ENCODE peak calls at places on chromosomes 12 and 14, in six cellular contexts. One of them, this sample, is unnamed. For H3K27me3, the result is how much of the 10 kb centered on the place peaks cover.

GRCh38 chr12:67366530-67367196 is 97.5 kb downstream of the CAND1 start:
- DNase-seq in GM23338: no peak
- DNase-seq in uterus: no peak
- DNase-seq in sigmoid colon: no peak
- DNase-seq in left ventricle myocardium inferior: no peak
- DNase-seq in Panc1: no peak
- DNase-seq in this sample: peak

GRCh38 chr12:29713729-29714128 is 70.0 kb downstream of the TMTC1 start:
- DNase-seq in sigmoid colon: no peak
- DNase-seq in uterus: no peak
- DNase-seq in GM23338: no peak
- DNase-seq in left ventricle myocardium inferior: no peak
- DNase-seq in Panc1: no peak
- DNase-seq in this sample: no peak

GRCh38 chr14:67934087-67934486 is 114.5 kb downstream of the RAD51B start:
- DNase-seq in Panc1: peak
- DNase-seq in sigmoid colon: no peak
- DNase-seq in left ventricle myocardium inferior: no peak
- DNase-seq in uterus: peak
- DNase-seq in GM23338: peak
- DNase-seq in this sample: peak

GRCh38 chr14:65959563-65960024 is 526.6 kb upstream of the CCDC196 start:
- DNase-seq in Panc1: no peak
- DNase-seq in left ventricle myocardium inferior: no peak
- DNase-seq in uterus: no peak
- DNase-seq in sigmoid colon: no peak
- DNase-seq in GM23338: no peak
- DNase-seq in this sample: no peak

GRCh38 chr14:74083784-74084276 is 423 bp downstream of the ALDH6A1 start:
- DNase-seq in GM23338: peak
- DNase-seq in Panc1: no peak
- DNase-seq in uterus: no peak
- DNase-seq in sigmoid colon: peak
- DNase-seq in left ventricle myocardium inferior: no peak
- DNase-seq in this sample: no peak

GRCh38 chr14:81234268-81234667 is 13.5 kb upstream of the GTF2A1 start:
- DNase-seq in uterus: no peak
- DNase-seq in left ventricle myocardium inferior: no peak
- DNase-seq in Panc1: no peak
- DNase-seq in sigmoid colon: no peak
- DNase-seq in GM23338: no peak
- DNase-seq in this sample: no peak

GRCh38 chr14:75837151-75837787 is 144.5 kb downstream of the TGFB3 start:
- DNase-seq in left ventricle myocardium inferior: no peak
- DNase-seq in GM23338: no peak
- DNase-seq in uterus: no peak
- DNase-seq in Panc1: no peak
- DNase-seq in sigmoid colon: no peak
- DNase-seq in this sample: no peak

GRCh38 chr12:124847675-124848074 is 16.0 kb downstream of the SCARB1 start:
- DNase-seq in sigmoid colon: no peak
- DNase-seq in left ventricle myocardium inferior: no peak
- DNase-seq in uterus: peak
- DNase-seq in Panc1: no peak
- DNase-seq in GM23338: no peak
- DNase-seq in this sample: no peak

GRCh38 chr14:77649326-77649725 is 32.9 kb upstream of the SPTLC2 start:
- DNase-seq in sigmoid colon: no peak
- DNase-seq in uterus: no peak
- DNase-seq in Panc1: no peak
- DNase-seq in GM23338: no peak
- DNase-seq in left ventricle myocardium inferior: no peak
- DNase-seq in this sample: no peak

GRCh38 chr14:69247691-69248440 is 12.1 kb upstream of the GALNT16 start:
- DNase-seq in left ventricle myocardium inferior: no peak
- DNase-seq in Panc1: no peak
- DNase-seq in GM23338: no peak
- DNase-seq in sigmoid colon: peak
- DNase-seq in uterus: peak
- DNase-seq in this sample: no peak

GRCh38 chr12:101407054-101407437 is 526 bp downstream of the ARL1 start:
- DNase-seq in uterus: peak
- DNase-seq in left ventricle myocardium inferior: no peak
- DNase-seq in GM23338: peak
- DNase-seq in Panc1: no peak
- DNase-seq in sigmoid colon: no peak
- DNase-seq in this sample: no peak

GRCh38 chr14:94756310-94756709 is 13.6 kb downstream of the GSC start:
- DNase-seq in sigmoid colon: no peak
- DNase-seq in Panc1: no peak
- DNase-seq in GM23338: no peak
- DNase-seq in left ventricle myocardium inferior: no peak
- DNase-seq in uterus: no peak
- DNase-seq in this sample: no peak

GRCh38 chr14:94767321-94767878 is 2.5 kb downstream of the GSC start:
- DNase-seq in Panc1: no peak
- DNase-seq in GM23338: peak
- DNase-seq in sigmoid colon: no peak
- DNase-seq in uterus: no peak
- DNase-seq in left ventricle myocardium inferior: no peak
- DNase-seq in this sample: no peak

GRCh38 chr14:94761348-94761998 is 8.4 kb downstream of the GSC start:
- DNase-seq in GM23338: no peak
- DNase-seq in sigmoid colon: peak
- DNase-seq in left ventricle myocardium inferior: no peak
- DNase-seq in uterus: no peak
- DNase-seq in Panc1: no peak
- DNase-seq in this sample: no peak

GRCh38 chr14:94764573-94764972 is 5.3 kb downstream of the GSC start:
- DNase-seq in sigmoid colon: no peak
- DNase-seq in Panc1: no peak
- DNase-seq in uterus: no peak
- DNase-seq in GM23338: peak
- DNase-seq in left ventricle myocardium inferior: no peak
- DNase-seq in this sample: no peak

GRCh38 chr14:94761999-94762377 is 7.9 kb downstream of the GSC start:
- DNase-seq in sigmoid colon: no peak
- DNase-seq in left ventricle myocardium inferior: no peak
- DNase-seq in uterus: no peak
- DNase-seq in GM23338: peak
- DNase-seq in Panc1: no peak
- DNase-seq in this sample: no peak
- H3K4me3 ChIP-seq in sigmoid colon: no peak
- H3K4me3 ChIP-seq in left ventricle myocardium inferior: no peak
- H3K4me3 ChIP-seq in uterus: no peak
- H3K4me3 ChIP-seq in GM23338: no peak
- H3K4me3 ChIP-seq in Panc1: no peak
- H3K4me3 ChIP-seq in this sample: no peak

DNA sequence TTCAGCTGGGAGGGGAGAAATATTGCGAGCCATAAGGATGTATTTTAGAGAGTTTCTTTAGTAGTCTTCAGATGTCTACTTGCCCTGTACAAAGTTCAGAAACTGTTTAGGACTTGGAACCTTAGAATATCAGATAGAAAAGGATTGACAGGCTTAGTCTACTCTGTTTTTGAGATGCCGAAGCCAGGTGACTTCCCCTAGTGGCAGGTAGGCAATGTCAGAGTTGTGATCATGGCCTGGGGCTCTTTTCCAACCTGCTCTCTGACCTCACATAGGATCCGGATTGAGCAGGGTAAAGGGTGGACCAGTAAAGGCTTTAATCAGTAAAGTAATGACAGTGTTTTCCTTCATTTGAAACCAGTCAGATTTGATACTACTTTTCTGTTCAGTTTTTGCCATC is 59.6 kb downstream of the PRKCH start:
- DNase-seq in Panc1: no peak
- DNase-seq in GM23338: peak
- DNase-seq in uterus: no peak
- DNase-seq in sigmoid colon: no peak
- DNase-seq in left ventricle myocardium inferior: no peak
- DNase-seq in this sample: no peak
- TF ChIP-seq CTCF in Panc1: no peak
- TF ChIP-seq CTCF in GM23338: peak
- TF ChIP-seq CTCF in uterus: no peak
- TF ChIP-seq CTCF in sigmoid colon: no peak
- TF ChIP-seq CTCF in left ventricle myocardium inferior: no peak
- TF ChIP-seq CTCF in this sample: no peak

GRCh38 chr12:54750-55535 is 11.6 kb upstream of the IQSEC3 start:
- DNase-seq in sigmoid colon: no peak
- DNase-seq in left ventricle myocardium inferior: no peak
- DNase-seq in uterus: no peak
- DNase-seq in GM23338: peak
- DNase-seq in Panc1: no peak
- DNase-seq in this sample: no peak
- H3K27me3 ChIP-seq in sigmoid colon: half or more
- H3K27me3 ChIP-seq in left ventricle myocardium inferior: half or more
- H3K27me3 ChIP-seq in uterus: under half
- H3K27me3 ChIP-seq in GM23338: under half
- H3K27me3 ChIP-seq in Panc1: under half
- H3K27me3 ChIP-seq in this sample: under half

GRCh38 chr14:60251877-60252276 is 2.9 kb downstream of the PPM1A start:
- DNase-seq in sigmoid colon: no peak
- DNase-seq in GM23338: no peak
- DNase-seq in Panc1: no peak
- DNase-seq in left ventricle myocardium inferior: no peak
- DNase-seq in uterus: no peak
- DNase-seq in this sample: no peak
- H3K4me3 ChIP-seq in sigmoid colon: peak
- H3K4me3 ChIP-seq in GM23338: peak
- H3K4me3 ChIP-seq in Panc1: peak
- H3K4me3 ChIP-seq in left ventricle myocardium inferior: peak
- H3K4me3 ChIP-seq in uterus: peak
- H3K4me3 ChIP-seq in this sample: no peak

DNA sequence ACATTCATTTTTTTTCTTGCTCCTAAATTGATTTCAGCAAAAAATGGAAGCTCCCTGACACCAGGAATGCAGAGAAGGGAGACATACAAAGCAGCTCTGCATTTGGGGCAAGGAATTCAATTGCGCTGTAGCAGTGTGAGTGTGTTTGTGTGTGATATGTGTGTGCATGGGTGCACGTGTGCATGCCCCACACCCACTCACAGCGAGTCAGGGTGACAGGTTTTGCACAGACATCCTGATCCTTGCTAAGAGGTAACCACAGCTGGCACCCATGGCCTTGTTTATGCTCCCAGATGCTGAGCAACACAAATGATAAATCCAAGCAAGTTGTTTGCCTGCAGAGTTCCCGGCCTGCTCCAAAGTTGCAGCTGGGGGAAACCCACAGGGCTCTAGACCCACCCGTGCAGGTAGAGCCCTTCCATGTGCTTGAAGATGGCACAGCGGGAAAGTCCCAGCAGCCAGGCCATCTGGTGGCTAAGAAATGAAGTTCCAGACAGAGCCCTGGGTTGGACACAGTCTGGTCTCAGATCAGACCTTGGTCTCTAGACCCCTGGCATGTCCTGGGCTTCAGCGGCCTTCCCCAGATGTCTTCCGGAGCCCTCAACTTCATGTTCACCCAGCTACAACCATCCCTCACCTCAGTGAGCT is 25.8 kb upstream of the BDKRB2 start:
- DNase-seq in Panc1: no peak
- DNase-seq in uterus: no peak
- DNase-seq in sigmoid colon: no peak
- DNase-seq in GM23338: no peak
- DNase-seq in left ventricle myocardium inferior: no peak
- DNase-seq in this sample: no peak
- TF ChIP-seq CTCF in Panc1: no peak
- TF ChIP-seq CTCF in uterus: no peak
- TF ChIP-seq CTCF in sigmoid colon: no peak
- TF ChIP-seq CTCF in GM23338: peak
- TF ChIP-seq CTCF in left ventricle myocardium inferior: no peak
- TF ChIP-seq CTCF in this sample: no peak

GRCh38 chr12:53930591-53931255 is 7.9 kb upstream of the HOXC13 start:
- DNase-seq in Panc1: no peak
- DNase-seq in left ventricle myocardium inferior: no peak
- DNase-seq in GM23338: peak
- DNase-seq in sigmoid colon: no peak
- DNase-seq in uterus: no peak
- DNase-seq in this sample: no peak
- H3K27me3 ChIP-seq in Panc1: under half
- H3K27me3 ChIP-seq in left ventricle myocardium inferior: half or more
- H3K27me3 ChIP-seq in GM23338: half or more
- H3K27me3 ChIP-seq in sigmoid colon: half or more
- H3K27me3 ChIP-seq in uterus: under half
- H3K27me3 ChIP-seq in this sample: half or more

GRCh38 chr14:79294506-79294905 is 916.8 kb downstream of the DIO2 start:
- DNase-seq in sigmoid colon: no peak
- DNase-seq in GM23338: no peak
- DNase-seq in Panc1: no peak
- DNase-seq in left ventricle myocardium inferior: no peak
- DNase-seq in uterus: no peak
- DNase-seq in this sample: no peak
- H3K4me3 ChIP-seq in sigmoid colon: no peak
- H3K4me3 ChIP-seq in GM23338: no peak
- H3K4me3 ChIP-seq in Panc1: no peak
- H3K4me3 ChIP-seq in left ventricle myocardium inferior: no peak
- H3K4me3 ChIP-seq in uterus: no peak
- H3K4me3 ChIP-seq in this sample: no peak

DNA sequence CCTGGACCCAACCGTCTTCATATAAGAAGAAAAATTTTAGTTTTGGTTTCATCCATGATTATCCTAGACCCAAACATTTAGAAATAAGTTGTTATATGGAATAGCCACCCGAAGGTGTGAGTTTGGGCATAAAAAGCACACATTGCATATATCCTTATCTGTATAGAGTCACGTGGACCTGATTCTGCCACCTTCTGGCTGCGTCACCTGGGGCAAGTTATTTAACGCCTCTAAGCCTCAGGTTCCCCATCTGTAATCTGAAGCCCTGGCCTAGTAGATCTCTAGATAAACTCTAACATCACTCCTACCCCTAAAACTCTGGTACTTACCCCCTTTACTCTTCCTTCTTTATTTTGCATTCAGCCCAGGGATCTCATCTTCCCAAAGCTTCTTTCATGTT is 14.3 kb upstream of the KRT5 start:
- DNase-seq in Panc1: no peak
- DNase-seq in left ventricle myocardium inferior: no peak
- DNase-seq in uterus: no peak
- DNase-seq in sigmoid colon: no peak
- DNase-seq in GM23338: peak
- DNase-seq in this sample: no peak
- TF ChIP-seq CTCF in Panc1: no peak
- TF ChIP-seq CTCF in left ventricle myocardium inferior: peak
- TF ChIP-seq CTCF in uterus: no peak
- TF ChIP-seq CTCF in sigmoid colon: no peak
- TF ChIP-seq CTCF in GM23338: peak
- TF ChIP-seq CTCF in this sample: no peak

GRCh38 chr12:58804749-58805148 is 115.6 kb downstream of the LRIG3 start:
- DNase-seq in left ventricle myocardium inferior: no peak
- DNase-seq in GM23338: peak
- DNase-seq in uterus: no peak
- DNase-seq in sigmoid colon: no peak
- DNase-seq in Panc1: no peak
- DNase-seq in this sample: no peak
- H3K27me3 ChIP-seq in left ventricle myocardium inferior: under half
- H3K27me3 ChIP-seq in GM23338: under half
- H3K27me3 ChIP-seq in uterus: under half
- H3K27me3 ChIP-seq in sigmoid colon: under half
- H3K27me3 ChIP-seq in Panc1: under half
- H3K27me3 ChIP-seq in this sample: under half